ENCODE peak calls at places on chromosome 7, in four cellular contexts. P is nephron progenitor cell, I is neural crest cell, D is occipital lobe. W is an unnamed sample.

GRCh38 chr7:24477807-24478655 is 95.2 kb upstream of the PALS2 start:
- DNase-seq in D (no peak), P (peak), I (no peak), W (no peak)

GRCh38 chr7:127751062-127751722 is 99.2 kb downstream of the SND1 start:
- DNase-seq in I (no peak), D (no peak), P (no peak), W (no peak)

GRCh38 chr7:25964483-25964961 is 187.5 kb upstream of the NFE2L3 start:
- DNase-seq in D (no peak), I (no peak), P (no peak), W (no peak)

GRCh38 chr7:158064631-158065030 is 523.0 kb downstream of the PTPRN2 start:
- DNase-seq in I (no peak), P (no peak), D (no peak), W (no peak)

GRCh38 chr7:118169146-118169545 is 14.8 kb upstream of the LSM8 start:
- DNase-seq in P (no peak), D (no peak), I (no peak), W (no peak)

GRCh38 chr7:43856316-43856715 is 13.0 kb downstream of the MRPS24 start:
- DNase-seq in P (no peak), D (no peak), I (no peak), W (no peak)

GRCh38 chr7:28408105-28408973 is 4.0 kb upstream of the CREB5 start:
- DNase-seq in D (peak), I (peak), P (peak), W (peak)

GRCh38 chr7:1312098-1313070 is 79.7 kb downstream of the UNCX start:
- DNase-seq in D (no peak), P (no peak), I (no peak), W (no peak)

GRCh38 chr7:70574314-70574713 is 557.6 kb upstream of the GALNT17 start:
- DNase-seq in D (no peak), I (no peak), P (no peak), W (no peak)

GRCh38 chr7:322111-322671 is 32.2 kb downstream of the FOXL3 start:
- DNase-seq in D (peak), I (peak), P (peak), W (no peak)

GRCh38 chr7:137743021-137743420 is 103.8 kb downstream of the DGKI start:
- DNase-seq in P (no peak), I (no peak), D (no peak), W (no peak)

GRCh38 chr7:150941983-150942590 is 36.0 kb downstream of the KCNH2 start:
- DNase-seq in P (no peak), D (no peak), I (no peak), W (no peak)

GRCh38 chr7:131123991-131124629 is 203.6 kb upstream of the MKLN1 start:
- DNase-seq in D (no peak), I (no peak), P (no peak), W (no peak)

GRCh38 chr7:150566123-150566522 is 1.1 kb upstream of the GIMAP4 start:
- DNase-seq in P (no peak), D (no peak), I (no peak), W (no peak)

GRCh38 chr7:45969940-45970339 is 48.9 kb upstream of the IGFBP3 start:
- DNase-seq in I (no peak), D (no peak), P (no peak), W (no peak)

GRCh38 chr7:8261711-8262695 is at the start of gene ICA1:
- DNase-seq in D (peak), I (peak), P (peak), W (peak)

GRCh38 chr7:28755255-28755654 is 202.9 kb downstream of the TRIL start:
- DNase-seq in D (no peak), I (no peak), P (no peak), W (no peak)

GRCh38 chr7:24336461-24336860 is 52.5 kb downstream of the NPY start:
- DNase-seq in D (no peak), I (no peak), P (peak), W (no peak)

GRCh38 chr7:36677769-36678435 is 46.4 kb downstream of the AOAH start:
- DNase-seq in P (no peak), D (no peak), I (no peak), W (no peak)

GRCh38 chr7:19239951-19240350 is 94.7 kb upstream of the FERD3L start:
- DNase-seq in I (no peak), P (no peak), D (no peak), W (no peak)

GRCh38 chr7:149859369-149859768 is 14.4 kb upstream of the ATP6V0E2 start:
- DNase-seq in I (no peak), D (no peak), P (no peak), W (no peak)

GRCh38 chr7:142796501-142797341 is 26.0 kb downstream of the PRSS2 start:
- DNase-seq in P (peak), I (no peak), D (no peak), W (no peak)

GRCh38 chr7:117238937-117239336 is 83.9 kb downstream of the WNT2 start:
- DNase-seq in I (no peak), P (no peak), D (no peak), W (no peak)

GRCh38 chr7:149598721-149599308 is 101.2 kb upstream of the ZNF746 start:
- DNase-seq in P (no peak), I (peak), D (no peak), W (no peak)

GRCh38 chr7:78141533-78142281 is 343.1 kb downstream of the PHTF2 start:
- DNase-seq in I (no peak), P (no peak), D (peak), W (no peak)

GRCh38 chr7:2978403-2978802 is 65.3 kb downstream of the CARD11 start:
- DNase-seq in I (no peak), D (no peak), P (peak), W (no peak)

GRCh38 chr7:28607179-28607578 is 194.9 kb downstream of the CREB5 start:
- DNase-seq in I (no peak), P (no peak), D (no peak), W (no peak)